ENCODE peak calls at places on chromosome 2, in nine cellular contexts. One of them, this sample, is unnamed.

GRCh38 chr2:240205348-240205747 is 64.9 kb upstream of the OTOS start:
- DNase-seq in suprapubic skin: peak
- DNase-seq in spleen: peak
- DNase-seq in endothelial cell of umbilical vein: no peak
- DNase-seq in HCT116: no peak
- DNase-seq in breast epithelium: no peak
- DNase-seq in prostate gland: no peak
- DNase-seq in sigmoid colon: peak
- DNase-seq in transverse colon: no peak
- DNase-seq in this sample: no peak

GRCh38 chr2:177282101-177282573 is 17.6 kb upstream of the NFE2L2 start:
- DNase-seq in suprapubic skin: no peak
- DNase-seq in spleen: no peak
- DNase-seq in endothelial cell of umbilical vein: no peak
- DNase-seq in HCT116: no peak
- DNase-seq in breast epithelium: no peak
- DNase-seq in prostate gland: no peak
- DNase-seq in sigmoid colon: no peak
- DNase-seq in transverse colon: no peak
- DNase-seq in this sample: no peak

GRCh38 chr2:237601453-237602116 is 11.1 kb upstream of the RAB17 start:
- DNase-seq in suprapubic skin: no peak
- DNase-seq in spleen: no peak
- DNase-seq in endothelial cell of umbilical vein: no peak
- DNase-seq in HCT116: no peak
- DNase-seq in breast epithelium: no peak
- DNase-seq in prostate gland: no peak
- DNase-seq in sigmoid colon: no peak
- DNase-seq in transverse colon: no peak
- DNase-seq in this sample: no peak

GRCh38 chr2:28408764-28409599 is 16.3 kb downstream of the FOSL2 start:
- DNase-seq in suprapubic skin: no peak
- DNase-seq in spleen: peak
- DNase-seq in endothelial cell of umbilical vein: peak
- DNase-seq in HCT116: peak
- DNase-seq in breast epithelium: no peak
- DNase-seq in prostate gland: no peak
- DNase-seq in sigmoid colon: peak
- DNase-seq in transverse colon: peak
- DNase-seq in this sample: no peak

GRCh38 chr2:43179947-43180346 is 46.5 kb downstream of the ZFP36L2 start:
- DNase-seq in suprapubic skin: no peak
- DNase-seq in spleen: no peak
- DNase-seq in endothelial cell of umbilical vein: no peak
- DNase-seq in HCT116: no peak
- DNase-seq in breast epithelium: no peak
- DNase-seq in prostate gland: no peak
- DNase-seq in sigmoid colon: no peak
- DNase-seq in transverse colon: no peak
- DNase-seq in this sample: no peak

GRCh38 chr2:38174646-38175096 is 98.7 kb upstream of the CYP1B1 start:
- DNase-seq in suprapubic skin: no peak
- DNase-seq in spleen: no peak
- DNase-seq in endothelial cell of umbilical vein: no peak
- DNase-seq in HCT116: no peak
- DNase-seq in breast epithelium: peak
- DNase-seq in prostate gland: peak
- DNase-seq in sigmoid colon: no peak
- DNase-seq in transverse colon: no peak
- DNase-seq in this sample: no peak

GRCh38 chr2:142989276-142990204 is 112.1 kb downstream of the KYNU start:
- DNase-seq in suprapubic skin: no peak
- DNase-seq in spleen: no peak
- DNase-seq in endothelial cell of umbilical vein: peak
- DNase-seq in HCT116: peak
- DNase-seq in breast epithelium: no peak
- DNase-seq in prostate gland: no peak
- DNase-seq in sigmoid colon: no peak
- DNase-seq in transverse colon: no peak
- DNase-seq in this sample: no peak

GRCh38 chr2:233402346-233402745 is 48.1 kb downstream of the DGKD start:
- DNase-seq in suprapubic skin: no peak
- DNase-seq in spleen: no peak
- DNase-seq in endothelial cell of umbilical vein: no peak
- DNase-seq in HCT116: no peak
- DNase-seq in breast epithelium: no peak
- DNase-seq in prostate gland: no peak
- DNase-seq in sigmoid colon: no peak
- DNase-seq in transverse colon: no peak
- DNase-seq in this sample: peak

DNA sequence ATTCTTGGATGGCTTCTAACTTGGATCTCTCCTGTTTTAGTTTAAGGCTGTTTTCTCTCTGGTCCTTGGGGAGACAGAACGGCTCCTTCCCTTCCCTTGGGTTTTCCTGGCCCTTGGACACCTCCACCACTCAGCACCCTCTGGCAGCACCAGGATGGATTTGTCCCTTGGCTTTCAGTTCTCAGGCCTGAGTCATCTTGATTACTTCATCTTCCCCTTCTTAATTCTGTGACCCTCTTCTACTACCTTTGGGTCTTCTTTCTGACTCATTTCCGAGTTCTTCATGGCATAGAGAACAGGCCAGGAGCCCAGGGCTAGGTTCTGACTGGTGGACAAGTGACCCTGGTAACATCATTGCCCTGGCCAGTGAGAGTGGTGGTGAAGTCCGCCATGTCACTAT is 14.9 kb downstream of the IGFBP2 start:
- DNase-seq in suprapubic skin: no peak
- DNase-seq in spleen: peak
- DNase-seq in endothelial cell of umbilical vein: no peak
- DNase-seq in HCT116: no peak
- DNase-seq in breast epithelium: no peak
- DNase-seq in prostate gland: no peak
- DNase-seq in sigmoid colon: no peak
- DNase-seq in transverse colon: no peak
- DNase-seq in this sample: no peak
- TF ChIP-seq POLR2AphosphoS5 in suprapubic skin: no peak
- TF ChIP-seq POLR2AphosphoS5 in spleen: no peak
- TF ChIP-seq POLR2AphosphoS5 in endothelial cell of umbilical vein: no peak
- TF ChIP-seq POLR2AphosphoS5 in HCT116: no peak
- TF ChIP-seq POLR2AphosphoS5 in breast epithelium: no peak
- TF ChIP-seq POLR2AphosphoS5 in prostate gland: no peak
- TF ChIP-seq POLR2AphosphoS5 in sigmoid colon: no peak
- TF ChIP-seq POLR2AphosphoS5 in transverse colon: no peak
- TF ChIP-seq POLR2AphosphoS5 in this sample: no peak

GRCh38 chr2:158457826-158458616 is 1.3 kb downstream of the PKP4 start:
- DNase-seq in suprapubic skin: no peak
- DNase-seq in spleen: no peak
- DNase-seq in endothelial cell of umbilical vein: peak
- DNase-seq in HCT116: no peak
- DNase-seq in breast epithelium: peak
- DNase-seq in prostate gland: peak
- DNase-seq in sigmoid colon: peak
- DNase-seq in transverse colon: peak
- DNase-seq in this sample: peak
- TF ChIP-seq POLR2A in suprapubic skin: no peak
- TF ChIP-seq POLR2A in spleen: no peak
- TF ChIP-seq POLR2A in endothelial cell of umbilical vein: no peak
- TF ChIP-seq POLR2A in HCT116: no peak
- TF ChIP-seq POLR2A in breast epithelium: peak
- TF ChIP-seq POLR2A in prostate gland: peak
- TF ChIP-seq POLR2A in sigmoid colon: no peak
- TF ChIP-seq POLR2A in transverse colon: peak
- TF ChIP-seq POLR2A in this sample: no peak

GRCh38 chr2:16254356-16254965 is 314.1 kb downstream of the MYCN start:
- DNase-seq in suprapubic skin: no peak
- DNase-seq in spleen: no peak
- DNase-seq in endothelial cell of umbilical vein: no peak
- DNase-seq in HCT116: no peak
- DNase-seq in breast epithelium: no peak
- DNase-seq in prostate gland: no peak
- DNase-seq in sigmoid colon: no peak
- DNase-seq in transverse colon: no peak
- DNase-seq in this sample: no peak

GRCh38 chr2:16257001-16257724 is 316.8 kb downstream of the MYCN start:
- DNase-seq in suprapubic skin: no peak
- DNase-seq in spleen: no peak
- DNase-seq in endothelial cell of umbilical vein: no peak
- DNase-seq in HCT116: no peak
- DNase-seq in breast epithelium: no peak
- DNase-seq in prostate gland: no peak
- DNase-seq in sigmoid colon: no peak
- DNase-seq in transverse colon: no peak
- DNase-seq in this sample: no peak

GRCh38 chr2:16256601-16257000 is 316.3 kb downstream of the MYCN start:
- DNase-seq in suprapubic skin: no peak
- DNase-seq in spleen: no peak
- DNase-seq in endothelial cell of umbilical vein: no peak
- DNase-seq in HCT116: no peak
- DNase-seq in breast epithelium: no peak
- DNase-seq in prostate gland: no peak
- DNase-seq in sigmoid colon: no peak
- DNase-seq in transverse colon: no peak
- DNase-seq in this sample: no peak

GRCh38 chr2:16253291-16253690 is 312.9 kb downstream of the MYCN start:
- DNase-seq in suprapubic skin: no peak
- DNase-seq in spleen: no peak
- DNase-seq in endothelial cell of umbilical vein: no peak
- DNase-seq in HCT116: no peak
- DNase-seq in breast epithelium: no peak
- DNase-seq in prostate gland: no peak
- DNase-seq in sigmoid colon: no peak
- DNase-seq in transverse colon: no peak
- DNase-seq in this sample: no peak

DNA sequence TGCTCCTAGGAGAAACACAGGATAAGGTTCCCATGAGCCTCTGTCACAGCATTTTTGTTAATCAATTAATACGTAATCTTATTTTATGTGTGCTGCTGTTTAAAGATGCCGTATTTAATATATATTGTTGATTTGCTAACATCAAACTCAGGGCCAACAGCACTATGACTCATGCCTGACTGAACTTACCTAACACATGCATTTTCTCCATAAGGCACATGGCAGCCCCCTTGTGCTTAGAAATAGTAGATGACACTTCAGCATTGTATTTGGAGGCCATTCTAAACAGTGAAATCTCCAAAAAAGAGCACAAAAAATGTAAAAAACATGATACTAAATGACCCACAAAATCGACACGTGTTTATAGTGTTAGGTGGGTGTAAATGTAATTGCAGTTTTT is 314.8 kb downstream of the MYCN start:
- DNase-seq in suprapubic skin: no peak
- DNase-seq in spleen: no peak
- DNase-seq in endothelial cell of umbilical vein: no peak
- DNase-seq in HCT116: no peak
- DNase-seq in breast epithelium: no peak
- DNase-seq in prostate gland: no peak
- DNase-seq in sigmoid colon: no peak
- DNase-seq in transverse colon: no peak
- DNase-seq in this sample: no peak
- TF ChIP-seq CTCF in suprapubic skin: no peak
- TF ChIP-seq CTCF in spleen: no peak
- TF ChIP-seq CTCF in endothelial cell of umbilical vein: no peak
- TF ChIP-seq CTCF in HCT116: no peak
- TF ChIP-seq CTCF in breast epithelium: no peak
- TF ChIP-seq CTCF in prostate gland: no peak
- TF ChIP-seq CTCF in sigmoid colon: no peak
- TF ChIP-seq CTCF in transverse colon: no peak
- TF ChIP-seq CTCF in this sample: no peak

GRCh38 chr2:121186261-121186660 is 98.7 kb downstream of the TFCP2L1 start:
- DNase-seq in suprapubic skin: no peak
- DNase-seq in spleen: no peak
- DNase-seq in endothelial cell of umbilical vein: no peak
- DNase-seq in HCT116: no peak
- DNase-seq in breast epithelium: peak
- DNase-seq in prostate gland: no peak
- DNase-seq in sigmoid colon: peak
- DNase-seq in transverse colon: no peak
- DNase-seq in this sample: peak

GRCh38 chr2:121187351-121187921 is 97.6 kb downstream of the TFCP2L1 start:
- DNase-seq in suprapubic skin: no peak
- DNase-seq in spleen: no peak
- DNase-seq in endothelial cell of umbilical vein: no peak
- DNase-seq in HCT116: no peak
- DNase-seq in breast epithelium: peak
- DNase-seq in prostate gland: no peak
- DNase-seq in sigmoid colon: peak
- DNase-seq in transverse colon: no peak
- DNase-seq in this sample: peak

GRCh38 chr2:121185111-121185510 is 99.9 kb downstream of the TFCP2L1 start:
- DNase-seq in suprapubic skin: no peak
- DNase-seq in spleen: no peak
- DNase-seq in endothelial cell of umbilical vein: no peak
- DNase-seq in HCT116: no peak
- DNase-seq in breast epithelium: no peak
- DNase-seq in prostate gland: no peak
- DNase-seq in sigmoid colon: no peak
- DNase-seq in transverse colon: no peak
- DNase-seq in this sample: peak

GRCh38 chr2:121184248-121184862 is 100.6 kb downstream of the TFCP2L1 start:
- DNase-seq in suprapubic skin: no peak
- DNase-seq in spleen: no peak
- DNase-seq in endothelial cell of umbilical vein: no peak
- DNase-seq in HCT116: no peak
- DNase-seq in breast epithelium: no peak
- DNase-seq in prostate gland: no peak
- DNase-seq in sigmoid colon: peak
- DNase-seq in transverse colon: no peak
- DNase-seq in this sample: peak

GRCh38 chr2:121185571-121186074 is 99.4 kb downstream of the TFCP2L1 start:
- DNase-seq in suprapubic skin: no peak
- DNase-seq in spleen: no peak
- DNase-seq in endothelial cell of umbilical vein: no peak
- DNase-seq in HCT116: peak
- DNase-seq in breast epithelium: peak
- DNase-seq in prostate gland: peak
- DNase-seq in sigmoid colon: no peak
- DNase-seq in transverse colon: no peak
- DNase-seq in this sample: peak
- TF ChIP-seq POLR2AphosphoS5 in suprapubic skin: no peak
- TF ChIP-seq POLR2AphosphoS5 in spleen: no peak
- TF ChIP-seq POLR2AphosphoS5 in endothelial cell of umbilical vein: no peak
- TF ChIP-seq POLR2AphosphoS5 in HCT116: no peak
- TF ChIP-seq POLR2AphosphoS5 in breast epithelium: peak
- TF ChIP-seq POLR2AphosphoS5 in prostate gland: peak
- TF ChIP-seq POLR2AphosphoS5 in sigmoid colon: no peak
- TF ChIP-seq POLR2AphosphoS5 in transverse colon: no peak
- TF ChIP-seq POLR2AphosphoS5 in this sample: no peak

DNA sequence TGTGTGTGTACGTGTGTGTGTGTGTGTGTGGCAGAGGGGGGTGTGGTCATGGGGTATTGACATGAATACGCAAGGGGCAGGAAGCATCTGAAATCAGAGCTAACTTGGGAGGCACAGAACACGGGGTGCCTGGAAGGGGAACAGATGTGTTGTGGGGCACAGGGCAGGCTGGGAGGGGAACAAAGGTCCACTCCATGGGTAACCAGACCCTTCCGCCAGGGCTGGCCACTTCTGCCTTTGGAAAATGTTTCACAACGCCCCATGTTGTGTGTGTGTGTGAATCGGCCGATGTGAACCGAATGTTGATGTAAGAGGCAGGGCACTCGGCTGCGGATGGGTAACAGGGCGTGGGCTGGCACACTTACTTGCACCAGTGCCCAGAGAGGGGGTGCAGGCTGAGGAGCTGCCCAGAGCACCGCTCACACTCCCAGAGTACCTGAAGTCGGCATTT is at the start of gene SLC11A1:
- DNase-seq in suprapubic skin: peak
- DNase-seq in spleen: peak
- DNase-seq in endothelial cell of umbilical vein: no peak
- DNase-seq in HCT116: no peak
- DNase-seq in breast epithelium: no peak
- DNase-seq in prostate gland: no peak
- DNase-seq in sigmoid colon: peak
- DNase-seq in transverse colon: peak
- DNase-seq in this sample: peak
- TF ChIP-seq POLR2A in suprapubic skin: no peak
- TF ChIP-seq POLR2A in spleen: no peak
- TF ChIP-seq POLR2A in endothelial cell of umbilical vein: no peak
- TF ChIP-seq POLR2A in HCT116: no peak
- TF ChIP-seq POLR2A in breast epithelium: no peak
- TF ChIP-seq POLR2A in prostate gland: no peak
- TF ChIP-seq POLR2A in sigmoid colon: no peak
- TF ChIP-seq POLR2A in transverse colon: peak
- TF ChIP-seq POLR2A in this sample: no peak

This sample was measured in stomach.